ENCODE peak calls at places on chromosomes 11 and 22, in seven cellular contexts. T is stomach, Q is GM12891, K is SK-N-MC, J is endothelial cell of umbilical vein, R is transverse colon, O is sigmoid colon. Y is an unnamed sample.

GRCh38 chr11:93838967-93839366 is 11.5 kb downstream of the VSTM5 start:
- DNase-seq in T (no peak), Q (no peak), K (no peak), J (no peak), R (no peak), O (no peak), Y (no peak)

GRCh38 chr11:68358416-68358815 is 46.0 kb downstream of the LRP5 start:
- DNase-seq in T (no peak), Q (no peak), K (no peak), J (no peak), R (no peak), O (no peak), Y (no peak)

GRCh38 chr22:43446037-43446803 is 34.4 kb downstream of the MPPED1 start:
- DNase-seq in T (no peak), Q (no peak), K (no peak), J (peak), R (no peak), O (no peak), Y (no peak)

GRCh38 chr11:11510939-11511338 is 110.9 kb downstream of the GALNT18 start:
- DNase-seq in T (no peak), Q (no peak), K (no peak), J (no peak), R (peak), O (peak), Y (peak)

GRCh38 chr11:117192401-117192875 is 6.7 kb upstream of the TAGLN start:
- DNase-seq in T (no peak), Q (no peak), K (no peak), J (no peak), R (no peak), O (peak), Y (no peak)

GRCh38 chr11:95767498-95767897 is 22.1 kb downstream of the FAM76B start:
- DNase-seq in T (no peak), Q (no peak), K (no peak), J (no peak), R (no peak), O (no peak), Y (no peak)

GRCh38 chr11:18310800-18311340 is 11.1 kb downstream of the HPS5 start:
- DNase-seq in T (no peak), Q (no peak), K (no peak), J (no peak), R (no peak), O (no peak), Y (no peak)

GRCh38 chr22:19974935-19975706 is 33.5 kb upstream of the TXNRD2 start:
- DNase-seq in T (no peak), Q (no peak), K (no peak), J (peak), R (no peak), O (no peak), Y (no peak)

GRCh38 chr11:3989251-3989650 is 105.3 kb upstream of the RRM1 start:
- DNase-seq in T (no peak), Q (no peak), K (no peak), J (no peak), R (no peak), O (peak), Y (no peak)

GRCh38 chr22:36364255-36365019 is 23.3 kb downstream of the MYH9 start:
- DNase-seq in T (no peak), Q (no peak), K (no peak), J (no peak), R (no peak), O (no peak), Y (no peak)

GRCh38 chr11:84339796-84340195 is 1053.6 kb upstream of the CCDC90B start:
- DNase-seq in T (no peak), Q (no peak), K (no peak), J (no peak), R (no peak), O (no peak), Y (no peak)

GRCh38 chr11:65181569-65182257 is at the start of gene CAPN1:
- DNase-seq in T (peak), Q (peak), K (no peak), J (peak), R (peak), O (peak), Y (no peak)

GRCh38 chr11:47950396-47950795 is 30.0 kb upstream of the PTPRJ start:
- DNase-seq in T (no peak), Q (no peak), K (peak), J (no peak), R (peak), O (no peak), Y (no peak)

GRCh38 chr11:16986434-16987204 is 27.6 kb downstream of the PLEKHA7 start:
- DNase-seq in T (peak), Q (peak), K (no peak), J (no peak), R (peak), O (no peak), Y (peak)

GRCh38 chr11:10072841-10073240 is 221.2 kb downstream of the SBF2 start:
- DNase-seq in T (no peak), Q (no peak), K (no peak), J (no peak), R (no peak), O (no peak), Y (no peak)

GRCh38 chr11:74072721-74073120 is 63.8 kb upstream of the UCP3 start:
- DNase-seq in T (no peak), Q (no peak), K (no peak), J (no peak), R (no peak), O (no peak), Y (no peak)

GRCh38 chr11:109486129-109486528 is 64.1 kb downstream of the C11orf87 start:
- DNase-seq in T (no peak), Q (no peak), K (no peak), J (no peak), R (no peak), O (no peak), Y (no peak)

GRCh38 chr11:116866774-116867455 is 29.5 kb upstream of the APOA1 start:
- DNase-seq in T (no peak), Q (no peak), K (no peak), J (no peak), R (no peak), O (no peak), Y (no peak)

GRCh38 chr11:120029321-120029720 is 108.6 kb downstream of the TRIM29 start:
- DNase-seq in T (no peak), Q (no peak), K (no peak), J (no peak), R (no peak), O (no peak), Y (no peak)

GRCh38 chr11:60454212-60454611 is 1.4 kb upstream of the MS4A1 start:
- DNase-seq in T (no peak), Q (no peak), K (no peak), J (no peak), R (no peak), O (no peak), Y (no peak)

GRCh38 chr11:78560066-78560597 is 14.5 kb downstream of the NARS2 start:
- DNase-seq in T (no peak), Q (no peak), K (no peak), J (no peak), R (no peak), O (no peak), Y (no peak)

GRCh38 chr11:15309296-15309695 is 194.6 kb downstream of the INSC start:
- DNase-seq in T (no peak), Q (no peak), K (no peak), J (no peak), R (no peak), O (no peak), Y (no peak)

GRCh38 chr11:134488913-134489312 is 76.9 kb upstream of the B3GAT1 start:
- DNase-seq in T (no peak), Q (no peak), K (no peak), J (no peak), R (no peak), O (no peak), Y (no peak)

GRCh38 chr11:88229303-88229702 is 54.1 kb upstream of the RAB38 start:
- DNase-seq in T (no peak), Q (no peak), K (no peak), J (no peak), R (no peak), O (no peak), Y (no peak)
- TF ChIP-seq POLR2AphosphoS5 in T (no peak), Q (no peak), K (no peak), J (no peak), R (no peak), O (no peak), Y (no peak)

DNA sequence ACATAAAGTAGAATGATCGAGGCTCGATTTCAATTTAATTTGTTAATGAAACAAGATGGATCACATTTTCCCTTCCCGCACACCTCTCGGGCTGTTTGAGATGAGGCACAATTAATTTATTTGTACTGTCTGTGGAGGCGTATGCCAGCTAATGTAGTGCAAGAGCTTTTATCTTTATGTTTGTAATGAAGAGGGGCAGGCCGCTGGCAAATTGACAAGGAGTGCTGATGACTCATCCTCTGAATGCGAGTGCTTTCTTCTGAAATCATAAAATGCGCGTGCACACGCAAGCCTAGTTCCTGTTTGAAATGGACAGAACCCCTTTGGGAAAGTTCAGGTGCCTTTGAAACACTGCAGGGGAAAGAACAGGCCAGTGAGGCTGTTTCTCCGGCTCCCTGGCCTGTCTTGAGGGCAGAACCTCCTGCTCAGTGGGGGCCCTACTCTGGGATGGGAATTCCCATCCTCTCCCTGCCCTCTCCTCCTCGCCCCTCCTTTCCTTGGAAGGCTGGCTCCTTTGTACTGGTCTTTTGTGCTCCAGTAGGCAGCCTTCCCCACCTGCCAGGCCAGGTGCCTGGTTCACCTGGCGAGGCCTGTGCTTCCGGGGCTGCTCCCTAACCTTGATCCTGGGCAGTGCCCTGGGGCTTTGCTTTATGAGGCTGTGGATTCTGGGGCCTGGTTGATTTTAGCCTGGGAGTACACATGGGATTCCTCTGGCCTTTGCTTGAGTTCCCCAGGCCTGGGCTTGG is 50.3 kb downstream of the TEAD1 start:
- DNase-seq in T (peak), Q (no peak), K (peak), J (peak), R (peak), O (peak), Y (peak)
- TF ChIP-seq POLR2AphosphoS5 in T (peak), Q (no peak), K (no peak), J (no peak), R (peak), O (peak), Y (no peak)

GRCh38 chr11:67349036-67349435 is 4.3 kb downstream of the POLD4 start:
- DNase-seq in T (no peak), Q (no peak), K (no peak), J (no peak), R (no peak), O (no peak), Y (no peak)
- TF ChIP-seq POLR2AphosphoS5 in T (no peak), Q (no peak), K (no peak), J (no peak), R (no peak), O (no peak), Y (no peak)

GRCh38 chr22:46583571-46583970 is 36.6 kb upstream of the GRAMD4 start:
- DNase-seq in T (no peak), Q (no peak), K (no peak), J (no peak), R (peak), O (peak), Y (no peak)

GRCh38 chr22:46579751-46580449 is 40.3 kb upstream of the GRAMD4 start:
- DNase-seq in T (no peak), Q (no peak), K (no peak), J (no peak), R (no peak), O (peak), Y (no peak)

GRCh38 chr22:46582281-46582811 is 37.8 kb upstream of the GRAMD4 start:
- DNase-seq in T (peak), Q (no peak), K (no peak), J (no peak), R (peak), O (peak), Y (no peak)

GRCh38 chr22:46580940-46581579 is 39.1 kb upstream of the GRAMD4 start:
- DNase-seq in T (no peak), Q (no peak), K (peak), J (no peak), R (no peak), O (peak), Y (no peak)

DNA sequence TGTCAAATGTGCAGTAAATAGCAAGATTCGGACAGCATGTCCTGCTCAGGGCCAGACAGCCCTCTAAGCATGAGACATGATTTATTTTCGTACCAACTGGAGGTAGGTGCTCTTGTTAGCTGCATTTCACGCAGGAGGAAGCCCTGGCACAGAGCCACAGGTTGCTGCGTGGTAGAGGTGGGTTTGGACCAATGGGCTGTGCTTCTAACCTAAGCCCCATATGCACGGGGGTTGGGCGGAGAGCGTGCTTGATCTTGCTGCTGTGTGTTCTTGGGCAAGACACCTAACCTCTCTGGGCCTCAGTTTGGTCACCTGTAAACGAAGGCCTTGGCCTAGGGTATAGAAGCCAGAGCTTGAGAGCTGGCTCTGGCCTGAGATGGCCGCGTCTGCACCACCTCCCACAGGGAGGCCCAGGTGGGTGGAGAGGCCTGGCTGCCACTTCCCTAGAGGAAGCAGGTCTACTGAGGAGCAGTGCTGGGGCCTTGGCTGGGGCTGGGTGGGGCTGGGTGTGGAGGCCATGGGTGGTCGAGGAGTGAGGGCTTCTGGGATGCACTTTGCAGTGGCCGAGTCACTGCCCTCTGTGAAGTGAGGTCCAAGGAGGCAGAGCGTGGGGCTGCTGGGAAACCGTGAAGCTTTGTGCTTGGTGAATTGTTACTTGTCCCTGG is 38.5 kb upstream of the GRAMD4 start:
- DNase-seq in T (no peak), Q (no peak), K (no peak), J (no peak), R (peak), O (peak), Y (no peak)
- TF ChIP-seq POLR2AphosphoS5 in T (no peak), Q (no peak), K (no peak), J (no peak), R (no peak), O (no peak), Y (no peak)

DNA sequence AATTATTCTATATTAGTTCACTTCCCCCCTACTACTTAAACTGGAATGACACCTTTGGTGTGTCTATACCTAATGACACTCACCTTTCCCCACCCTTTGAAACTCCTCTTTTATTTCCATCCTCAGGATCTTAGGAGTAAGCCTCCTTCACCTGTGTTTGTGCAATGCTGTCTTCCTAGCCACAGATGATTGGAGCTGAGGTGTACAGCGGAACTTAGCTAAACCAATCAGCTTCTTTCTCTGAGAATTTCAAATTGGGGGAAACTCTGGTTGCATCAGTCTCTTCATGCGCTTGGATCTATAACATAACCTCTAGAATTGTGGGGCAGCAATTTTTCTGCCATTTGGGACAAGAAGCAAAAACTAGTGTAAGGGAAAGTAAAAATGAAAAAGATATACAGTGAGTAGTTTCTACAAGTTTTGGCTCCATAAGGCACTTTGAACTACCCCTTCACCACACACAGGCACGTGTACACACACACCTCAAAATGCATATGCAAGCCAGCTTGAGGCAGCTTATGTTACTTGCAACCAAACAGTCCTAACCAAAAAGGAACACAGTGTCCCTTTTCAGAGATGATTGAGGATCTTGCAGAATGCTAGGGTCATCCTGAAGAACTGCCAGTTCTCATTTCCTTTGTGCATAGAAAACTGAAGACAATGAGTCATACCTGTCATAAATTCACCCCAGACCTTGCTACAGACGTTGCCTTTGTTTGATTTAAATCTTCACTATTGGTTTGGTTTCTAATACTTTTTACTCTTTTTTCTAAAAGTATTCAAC is 36.0 kb upstream of the LDLRAD3 start:
- DNase-seq in T (no peak), Q (peak), K (no peak), J (peak), R (no peak), O (peak), Y (no peak)
- TF ChIP-seq POLR2AphosphoS5 in T (peak), Q (no peak), K (no peak), J (peak), R (peak), O (peak), Y (peak)